ENCODE peak calls at places on chromosomes 4 and X, in five cellular contexts. E, X, K, W and B are unnamed samples.
A peak's percentile ranks its signal among the peaks of the same experiment; 100 is the strongest.

GRCh38 chr4:121738780-121739547 is 26.0 kb downstream of the SMIM43 start:
- DNase-seq in E (no peak), X (no peak), K (no peak), W (no peak), B (no peak)

GRCh38 chr4:304987-305680 is at the start of gene ZNF732:
- DNase-seq in E (peak; percentile 18), X (no peak), K (peak; percentile 15), W (peak; percentile 69), B (no peak)

GRCh38 chrX:2502120-2502667 is 1.4 kb upstream of the DHRSX start:
- DNase-seq in E (no peak), X (no peak), K (no peak), W (no peak), B (no peak)

GRCh38 chrX:130028196-130028595 is 45.8 kb downstream of the BCORL1 start:
- DNase-seq in E (peak; percentile 34), X (peak; percentile 1), K (peak; percentile 26), W (peak; percentile 31), B (no peak)

GRCh38 chr4:16915956-16916355 is 17.5 kb upstream of the LDB2 start:
- DNase-seq in E (no peak), X (no peak), K (no peak), W (no peak), B (no peak)

GRCh38 chr4:81405900-81406401 is 65.8 kb downstream of the RASGEF1B start:
- DNase-seq in E (no peak), X (peak; percentile 34), K (peak; percentile 21), W (peak; percentile 52), B (no peak)

GRCh38 chr4:3202836-3203820 is 45.8 kb upstream of the MSANTD1 start:
- DNase-seq in E (no peak), X (no peak), K (peak; percentile 37), W (no peak), B (no peak)

GRCh38 chrX:125757794-125758564 is 408.1 kb downstream of the DCAF12L2 start:
- DNase-seq in E (peak; percentile 11), X (no peak), K (no peak), W (no peak), B (no peak)

GRCh38 chr4:33072340-33073089 is 2352.3 kb downstream of the PCDH7 start:
- DNase-seq in E (no peak), X (no peak), K (no peak), W (no peak), B (no peak)

GRCh38 chrX:47595701-47596655 is 13.7 kb downstream of the TIMP1 start:
- DNase-seq in E (no peak), X (peak; percentile 25), K (no peak), W (peak; percentile 53), B (no peak)